ENCODE peak calls at places on chromosomes 6 and 20, in four cellular contexts. One of them, this sample, is unnamed.
A peak's percentile ranks its signal among the peaks of the same experiment; 100 is the strongest.

GRCh38 chr20:38673731-38674177 is 50.5 kb upstream of the SLC32A1 start:
- DNase-seq in AG09309: no peak
- DNase-seq in HT1080: peak; percentile 31
- DNase-seq in HEK293T: peak; percentile 34
- DNase-seq in this sample: peak; percentile 26

GRCh38 chr6:33384581-33385020 is 7.0 kb upstream of the KIFC1 start:
- DNase-seq in HEK293T: peak; percentile 35
- DNase-seq in AG09309: peak; percentile 70
- DNase-seq in HT1080: peak; percentile 76
- DNase-seq in this sample: peak; percentile 23

GRCh38 chr20:34791289-34792020 is 34.0 kb downstream of the NCOA6 start:
- DNase-seq in AG09309: peak; percentile 67
- DNase-seq in HT1080: no peak
- DNase-seq in HEK293T: no peak
- DNase-seq in this sample: peak; percentile 64

GRCh38 chr6:14921170-14921569 is 324.7 kb upstream of the JARID2 start:
- DNase-seq in HT1080: no peak
- DNase-seq in HEK293T: no peak
- DNase-seq in AG09309: no peak
- DNase-seq in this sample: peak; percentile 22

GRCh38 chr20:8032499-8032898 is 12.9 kb upstream of the TMX4 start:
- DNase-seq in AG09309: no peak
- DNase-seq in HEK293T: no peak
- DNase-seq in HT1080: no peak
- DNase-seq in this sample: no peak

GRCh38 chr6:133432021-133432989 is 191.1 kb downstream of the EYA4 start:
- DNase-seq in HEK293T: no peak
- DNase-seq in AG09309: no peak
- DNase-seq in HT1080: peak; percentile 30
- DNase-seq in this sample: no peak

GRCh38 chr6:128600397-128600951 is 80.1 kb upstream of the PTPRK start:
- DNase-seq in HT1080: peak; percentile 96
- DNase-seq in HEK293T: no peak
- DNase-seq in AG09309: peak; percentile 82
- DNase-seq in this sample: no peak

GRCh38 chr20:44495257-44495656 is 19.6 kb downstream of the TTPAL start:
- DNase-seq in AG09309: peak; percentile 73
- DNase-seq in HEK293T: no peak
- DNase-seq in HT1080: peak; percentile 69
- DNase-seq in this sample: no peak

GRCh38 chr6:147930743-147931142 is 411.9 kb upstream of the SASH1 start:
- DNase-seq in HEK293T: no peak
- DNase-seq in HT1080: no peak
- DNase-seq in AG09309: no peak
- DNase-seq in this sample: no peak

GRCh38 chr20:51388756-51389542 is 153.6 kb downstream of the NFATC2 start:
- DNase-seq in HEK293T: no peak
- DNase-seq in HT1080: no peak
- DNase-seq in AG09309: no peak
- DNase-seq in this sample: no peak

GRCh38 chr20:19692100-19692499 is 66.0 kb upstream of the RIN2 start:
- DNase-seq in AG09309: no peak
- DNase-seq in HEK293T: no peak
- DNase-seq in HT1080: peak; percentile 67
- DNase-seq in this sample: no peak

GRCh38 chr20:41872986-41873385 is 254.8 kb upstream of the CHD6 start:
- DNase-seq in HT1080: no peak
- DNase-seq in AG09309: no peak
- DNase-seq in HEK293T: no peak
- DNase-seq in this sample: no peak

GRCh38 chr20:63022501-63022900 is 15.7 kb upstream of the BHLHE23 start:
- DNase-seq in HEK293T: no peak
- DNase-seq in HT1080: no peak
- DNase-seq in AG09309: no peak
- DNase-seq in this sample: no peak

GRCh38 chr6:2531426-2532208 is 219.1 kb downstream of the MYLK4 start:
- DNase-seq in HEK293T: no peak
- DNase-seq in AG09309: peak; percentile 66
- DNase-seq in HT1080: peak; percentile 76
- DNase-seq in this sample: no peak

GRCh38 chr6:112502348-112503130 is 155.4 kb downstream of the RFPL4B start:
- DNase-seq in HT1080: no peak
- DNase-seq in AG09309: no peak
- DNase-seq in HEK293T: peak; percentile 17
- DNase-seq in this sample: no peak

GRCh38 chr6:90722648-90723047 is 135.8 kb upstream of the MAP3K7 start:
- DNase-seq in HEK293T: no peak
- DNase-seq in HT1080: no peak
- DNase-seq in AG09309: no peak
- DNase-seq in this sample: no peak

GRCh38 chr20:10502098-10502526 is 67.0 kb downstream of the SLX4IP start:
- DNase-seq in HEK293T: no peak
- DNase-seq in HT1080: no peak
- DNase-seq in AG09309: no peak
- DNase-seq in this sample: peak; percentile 22

GRCh38 chr6:145929037-145929633 is 35.0 kb downstream of the SHPRH start:
- DNase-seq in HT1080: no peak
- DNase-seq in HEK293T: peak; percentile 20
- DNase-seq in AG09309: peak; percentile 14
- DNase-seq in this sample: peak; percentile 2

GRCh38 chr20:31894980-31895675 is 24.7 kb downstream of the TTLL9 start:
- DNase-seq in HT1080: peak; percentile 61
- DNase-seq in AG09309: peak; percentile 74
- DNase-seq in HEK293T: peak; percentile 75
- DNase-seq in this sample: no peak

GRCh38 chr20:42123981-42124473 is 505.9 kb upstream of the CHD6 start:
- DNase-seq in HEK293T: no peak
- DNase-seq in AG09309: no peak
- DNase-seq in HT1080: no peak
- DNase-seq in this sample: no peak

GRCh38 chr6:169490830-169491229 is 211.0 kb downstream of the WDR27 start:
- DNase-seq in HT1080: no peak
- DNase-seq in AG09309: peak; percentile 40
- DNase-seq in HEK293T: no peak
- DNase-seq in this sample: no peak

GRCh38 chr6:73695619-73696421 is at the start of gene CD109:
- DNase-seq in HEK293T: peak; percentile 51
- DNase-seq in AG09309: peak; percentile 58
- DNase-seq in HT1080: peak; percentile 87
- DNase-seq in this sample: peak; percentile 12

GRCh38 chr20:61654726-61655125 is 402.7 kb downstream of the CDH4 start:
- DNase-seq in HEK293T: no peak
- DNase-seq in HT1080: no peak
- DNase-seq in AG09309: no peak
- DNase-seq in this sample: no peak

GRCh38 chr20:34516874-34517542 is 786 bp downstream of the DYNLRB1 start:
- DNase-seq in HEK293T: peak; percentile 39
- DNase-seq in HT1080: no peak
- DNase-seq in AG09309: no peak
- DNase-seq in this sample: peak; percentile 20

GRCh38 chr20:9332783-9333482 is 181.5 kb upstream of the LAMP5 start:
- DNase-seq in HEK293T: no peak
- DNase-seq in HT1080: no peak
- DNase-seq in AG09309: no peak
- DNase-seq in this sample: peak; percentile 88

GRCh38 chr6:26216886-26217713 is 129.9 kb downstream of the HFE start:
- DNase-seq in AG09309: no peak
- DNase-seq in HEK293T: no peak
- DNase-seq in HT1080: no peak
- DNase-seq in this sample: no peak

GRCh38 chr20:54115172-54115854 is 44.9 kb upstream of the BCAS1 start:
- DNase-seq in AG09309: peak; percentile 16
- DNase-seq in HT1080: no peak
- DNase-seq in HEK293T: no peak
- DNase-seq in this sample: no peak

GRCh38 chr20:9286501-9286900 is 217.6 kb downstream of the PLCB4 start:
- DNase-seq in HEK293T: no peak
- DNase-seq in AG09309: no peak
- DNase-seq in HT1080: peak; percentile 63
- DNase-seq in this sample: no peak

GRCh38 chr20:55953201-55953600 is 52.1 kb downstream of the CBLN4 start:
- DNase-seq in HEK293T: no peak
- DNase-seq in AG09309: no peak
- DNase-seq in HT1080: no peak
- DNase-seq in this sample: no peak

GRCh38 chr20:38997622-38998021 is 35.5 kb downstream of the DHX35 start:
- DNase-seq in HEK293T: no peak
- DNase-seq in HT1080: no peak
- DNase-seq in AG09309: no peak
- DNase-seq in this sample: no peak

GRCh38 chr6:32192608-32193039 is at the start of gene GPSM3:
- DNase-seq in AG09309: no peak
- DNase-seq in HT1080: peak; percentile 84
- DNase-seq in HEK293T: no peak
- DNase-seq in this sample: no peak

GRCh38 chr6:139872635-139873034 is 498.2 kb upstream of the CITED2 start:
- DNase-seq in AG09309: no peak
- DNase-seq in HEK293T: no peak
- DNase-seq in HT1080: no peak
- DNase-seq in this sample: no peak

GRCh38 chr20:3689978-3690377 is 8.2 kb upstream of the ADAM33 start:
- DNase-seq in HT1080: no peak
- DNase-seq in HEK293T: no peak
- DNase-seq in AG09309: no peak
- DNase-seq in this sample: no peak

GRCh38 chr20:19966840-19967239 is 50.3 kb upstream of the NAA20 start:
- DNase-seq in HT1080: no peak
- DNase-seq in HEK293T: no peak
- DNase-seq in AG09309: no peak
- DNase-seq in this sample: no peak

GRCh38 chr6:16704706-16705402 is 56.4 kb downstream of the ATXN1 start:
- DNase-seq in HEK293T: no peak
- DNase-seq in AG09309: no peak
- DNase-seq in HT1080: peak; percentile 77
- DNase-seq in this sample: no peak

GRCh38 chr6:79613912-79614311 is 17.2 kb upstream of the SH3BGRL2 start:
- DNase-seq in AG09309: no peak
- DNase-seq in HT1080: no peak
- DNase-seq in HEK293T: no peak
- DNase-seq in this sample: no peak